ENCODE peak calls at places on chromosomes 6 and 20, in five cellular contexts. Q is H9, A is adrenal gland, P is tibial nerve, B is fibroblast of lung. R is an unnamed sample.

GRCh38 chr20:9112541-9113515 is 43.9 kb downstream of the PLCB4 start:
- DNase-seq in Q (no peak), A (no peak), P (no peak), B (peak), R (no peak)

GRCh38 chr6:132952998-132953397 is 138.6 kb downstream of the RPS12 start:
- DNase-seq in Q (no peak), A (no peak), P (no peak), B (no peak), R (no peak)

GRCh38 chr6:170233304-170234205 is 57.3 kb downstream of the DLL1 start:
- DNase-seq in Q (no peak), A (no peak), P (no peak), B (no peak), R (no peak)

GRCh38 chr20:26134606-26135005 is 438.0 kb upstream of the ZNF337 start:
- DNase-seq in Q (no peak), A (no peak), P (no peak), B (no peak), R (no peak)

GRCh38 chr6:56899311-56899710 is 55.6 kb upstream of the BEND6 start:
- DNase-seq in Q (no peak), A (no peak), P (no peak), B (peak), R (no peak)

GRCh38 chr20:33803921-33804337 is 7.2 kb upstream of the CHMP4B start:
- DNase-seq in Q (no peak), A (no peak), P (no peak), B (peak), R (peak)

GRCh38 chr6:10403385-10404106 is 11.3 kb downstream of the TFAP2A start:
- DNase-seq in Q (no peak), A (no peak), P (no peak), B (peak), R (peak)

GRCh38 chr6:161414180-161414579 is 140.3 kb upstream of the AGPAT4 start:
- DNase-seq in Q (no peak), A (no peak), P (no peak), B (no peak), R (no peak)

GRCh38 chr6:121430514-121431460 is 4.7 kb upstream of the GJA1 start:
- DNase-seq in Q (no peak), A (no peak), P (no peak), B (peak), R (peak)

GRCh38 chr20:21512634-21513180 is 1.2 kb downstream of the NKX2-2 start:
- DNase-seq in Q (no peak), A (no peak), P (no peak), B (no peak), R (no peak)

GRCh38 chr20:32302507-32302872 is 25.0 kb downstream of the KIF3B start:
- DNase-seq in Q (no peak), A (no peak), P (no peak), B (no peak), R (peak)

GRCh38 chr6:24738732-24739131 is 19.8 kb upstream of the C6orf62 start:
- DNase-seq in Q (no peak), A (no peak), P (no peak), B (no peak), R (no peak)

GRCh38 chr6:84218091-84218490 is 9.4 kb downstream of the CEP162 start:
- DNase-seq in Q (peak), A (no peak), P (no peak), B (no peak), R (no peak)

GRCh38 chr20:37435607-37436006 is 85.4 kb upstream of the NNAT start:
- DNase-seq in Q (no peak), A (no peak), P (no peak), B (no peak), R (no peak)

GRCh38 chr6:132341646-132342045 is 59.6 kb downstream of the MOXD1 start:
- DNase-seq in Q (no peak), A (no peak), P (no peak), B (no peak), R (no peak)

GRCh38 chr20:39090881-39091280 is 128.7 kb downstream of the DHX35 start:
- DNase-seq in Q (no peak), A (no peak), P (no peak), B (no peak), R (no peak)

GRCh38 chr6:34930221-34930620 is 41.2 kb downstream of the ANKS1A start:
- DNase-seq in Q (no peak), A (no peak), P (no peak), B (no peak), R (no peak)

GRCh38 chr6:101668496-101668895 is 275.0 kb downstream of the GRIK2 start:
- DNase-seq in Q (no peak), A (no peak), P (no peak), B (no peak), R (no peak)

GRCh38 chr6:101399627-101399955 is 6.1 kb downstream of the GRIK2 start:
- DNase-seq in Q (peak), A (no peak), P (no peak), B (no peak), R (no peak)

GRCh38 chr6:158194487-158195280 is 26.5 kb downstream of the GTF2H5 start:
- DNase-seq in Q (peak), A (no peak), P (no peak), B (no peak), R (no peak)

GRCh38 chr6:106520711-106521367 is 108.5 kb downstream of the RTN4IP1 start:
- DNase-seq in Q (no peak), A (no peak), P (no peak), B (no peak), R (no peak)

GRCh38 chr6:115137910-115138309 is 795.1 kb upstream of the HS3ST5 start:
- DNase-seq in Q (no peak), A (no peak), P (no peak), B (no peak), R (no peak)

GRCh38 chr20:16462711-16463110 is 110.5 kb downstream of the KIF16B start:
- DNase-seq in Q (peak), A (no peak), P (no peak), B (no peak), R (no peak)

GRCh38 chr6:169161572-169162167 is 92.0 kb downstream of the THBS2 start:
- DNase-seq in Q (no peak), A (no peak), P (no peak), B (no peak), R (no peak)

GRCh38 chr6:170286246-170286933 is 4.5 kb downstream of the DLL1 start:
- DNase-seq in Q (no peak), A (no peak), P (no peak), B (no peak), R (no peak)

GRCh38 chr6:169169375-169169774 is 84.3 kb downstream of the THBS2 start:
- DNase-seq in Q (peak), A (no peak), P (no peak), B (no peak), R (peak)

GRCh38 chr20:50593005-50593335 is 82.8 kb downstream of the PTPN1 start:
- DNase-seq in Q (no peak), A (no peak), P (no peak), B (no peak), R (no peak)

GRCh38 chr20:3383878-3384495 is 23.5 kb downstream of the DNAAF9 start:
- DNase-seq in Q (no peak), A (no peak), P (no peak), B (no peak), R (peak)

GRCh38 chr6:38443750-38444149 is 196.0 kb downstream of the BTBD9 start:
- DNase-seq in Q (no peak), A (no peak), P (no peak), B (no peak), R (no peak)

GRCh38 chr6:55694148-55694547 is 115.2 kb upstream of the HMGCLL1 start:
- DNase-seq in Q (peak), A (no peak), P (no peak), B (peak), R (no peak)

GRCh38 chr6:52098649-52099184 is 11.3 kb upstream of the PKHD1 start:
- DNase-seq in Q (no peak), A (no peak), P (no peak), B (no peak), R (no peak)

GRCh38 chr6:110180228-110181008 is at the start of gene CDC40:
- DNase-seq in Q (peak), A (peak), P (peak), B (no peak), R (no peak)

GRCh38 chr20:25090492-25091429 is 8.8 kb upstream of the VSX1 start:
- DNase-seq in Q (no peak), A (no peak), P (no peak), B (no peak), R (no peak)

GRCh38 chr20:2729251-2729713 is 36.7 kb downstream of the EBF4 start:
- DNase-seq in Q (no peak), A (no peak), P (no peak), B (no peak), R (no peak)

GRCh38 chr6:36131517-36132220 is 1.4 kb downstream of the MAPK13 start:
- DNase-seq in Q (no peak), A (peak), P (no peak), B (peak), R (peak)

GRCh38 chr6:40888456-40888990 is 150.5 kb downstream of the UNC5CL start:
- DNase-seq in Q (no peak), A (no peak), P (no peak), B (no peak), R (no peak)

GRCh38 chr6:30719356-30719755 is 796 bp upstream of the TUBB start:
- DNase-seq in Q (no peak), A (no peak), P (no peak), B (no peak), R (no peak)

GRCh38 chr20:63567132-63567381 is 7.0 kb downstream of the HELZ2 start:
- DNase-seq in Q (no peak), A (no peak), P (no peak), B (no peak), R (peak)

GRCh38 chr20:63566395-63567131 is 7.5 kb downstream of the HELZ2 start:
- DNase-seq in Q (no peak), A (no peak), P (no peak), B (no peak), R (no peak)

GRCh38 chr20:63568986-63569949 is 4.8 kb downstream of the HELZ2 start:
- DNase-seq in Q (no peak), A (no peak), P (no peak), B (no peak), R (no peak)

GRCh38 chr20:63567382-63568169 is 6.5 kb downstream of the HELZ2 start:
- DNase-seq in Q (no peak), A (no peak), P (no peak), B (no peak), R (peak)

GRCh38 chr20:63568170-63568981 is 5.7 kb downstream of the HELZ2 start:
- DNase-seq in Q (no peak), A (no peak), P (no peak), B (no peak), R (no peak)
- H3K27ac ChIP-seq in Q (no peak), A (no peak), P (no peak), B (no peak), R (no peak)

DNA sequence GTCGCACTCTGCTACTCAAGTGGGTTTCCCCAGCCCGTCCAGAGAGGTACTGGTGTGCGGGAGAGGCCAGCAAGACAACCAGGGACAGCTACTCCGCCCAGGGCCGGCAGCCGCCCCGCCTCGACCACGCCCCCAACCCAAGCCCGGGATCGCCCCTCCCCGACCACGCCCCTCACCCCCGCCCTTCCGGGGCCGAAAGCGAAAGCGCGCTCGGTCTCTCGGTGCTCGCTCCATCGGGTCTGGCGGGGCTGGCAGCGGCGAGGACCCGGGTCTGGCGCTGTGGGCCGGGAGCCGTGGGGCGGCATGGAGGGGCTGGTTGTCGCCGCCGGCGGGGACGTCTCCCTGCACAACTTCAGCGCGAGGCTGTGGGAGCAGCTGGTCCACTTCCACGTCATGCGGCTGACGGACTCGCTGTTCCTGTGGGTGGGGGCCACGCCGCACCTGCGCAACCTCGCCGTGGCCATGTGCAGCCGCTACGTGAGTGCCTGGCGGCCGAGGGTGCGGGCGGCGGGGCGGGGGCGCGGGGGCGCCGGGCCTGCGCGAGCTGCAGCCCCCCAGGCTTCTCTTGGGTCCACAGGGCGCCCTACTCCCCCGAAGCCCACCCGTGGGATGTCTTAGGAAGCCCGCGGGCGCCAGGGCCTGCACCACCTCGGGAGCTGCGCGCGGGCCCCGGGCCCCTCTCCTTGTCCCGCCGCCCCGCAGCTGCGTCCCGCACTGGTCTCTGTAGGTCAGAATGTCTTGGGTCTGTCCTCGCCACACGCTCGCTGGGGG is at the start of gene PSMG4:
- DNase-seq in Q (peak), A (peak), P (peak), B (peak), R (peak)
- H3K27ac ChIP-seq in Q (no peak), A (peak), P (peak), B (peak), R (no peak)

GRCh38 chr20:1396264-1396663 is 3.4 kb upstream of the FKBP1A start:
- DNase-seq in Q (no peak), A (no peak), P (no peak), B (no peak), R (no peak)

GRCh38 chr20:1393507-1393882 is 641 bp upstream of the FKBP1A start:
- DNase-seq in Q (no peak), A (no peak), P (no peak), B (no peak), R (no peak)

GRCh38 chr20:1392693-1393506 is at the start of gene FKBP1A:
- DNase-seq in Q (peak), A (peak), P (peak), B (peak), R (peak)

GRCh38 chr20:1397710-1398109 is 4.9 kb upstream of the FKBP1A start:
- DNase-seq in Q (no peak), A (no peak), P (no peak), B (peak), R (no peak)

GRCh38 chr20:1396702-1397101 is 3.8 kb upstream of the FKBP1A start:
- DNase-seq in Q (no peak), A (no peak), P (no peak), B (no peak), R (no peak)
- H3K27ac ChIP-seq in Q (no peak), A (no peak), P (no peak), B (no peak), R (no peak)

GRCh38 chr6:1226208-1227099 is 85.4 kb upstream of the FOXQ1 start:
- DNase-seq in Q (no peak), A (no peak), P (no peak), B (no peak), R (no peak)
- H3K27ac ChIP-seq in Q (no peak), A (no peak), P (no peak), B (no peak), R (no peak)

GRCh38 chr6:134195985-134196384 is 121.9 kb downstream of the SGK1 start:
- DNase-seq in Q (no peak), A (no peak), P (no peak), B (no peak), R (no peak)

GRCh38 chr6:134193536-134194521 is 124.1 kb downstream of the SGK1 start:
- DNase-seq in Q (no peak), A (no peak), P (no peak), B (no peak), R (no peak)

GRCh38 chr6:134196568-134197301 is 121.2 kb downstream of the SGK1 start:
- DNase-seq in Q (no peak), A (no peak), P (no peak), B (no peak), R (no peak)

GRCh38 chr6:134198093-134198492 is 119.8 kb downstream of the SGK1 start:
- DNase-seq in Q (no peak), A (no peak), P (no peak), B (no peak), R (peak)

GRCh38 chr6:134195164-134195906 is 122.6 kb downstream of the SGK1 start:
- DNase-seq in Q (no peak), A (no peak), P (no peak), B (peak), R (peak)
- H3K27ac ChIP-seq in Q (no peak), A (no peak), P (peak), B (no peak), R (no peak)